ENCODE peak calls at places on chromosomes 6 and 20, in four cellular contexts. Y is IMR-90, O is SK-N-SH, F is K562. Z is an unnamed sample.

GRCh38 chr6:128367437-128367836 is 153.0 kb downstream of the PTPRK start:
- DNase-seq in F (no peak), O (no peak), Y (no peak), Z (no peak)

GRCh38 chr6:119591235-119591634 is 241.7 kb upstream of the MAN1A1 start:
- DNase-seq in Y (no peak), O (no peak), F (no peak), Z (no peak)

GRCh38 chr6:165573671-165574070 is 89.4 kb downstream of the PDE10A start:
- DNase-seq in Y (peak; percentile 92), O (peak; percentile 49), F (no peak), Z (no peak)

GRCh38 chr6:84645563-84646266 is 118.7 kb downstream of the TBX18 start:
- DNase-seq in O (no peak), F (no peak), Y (peak; percentile 73), Z (no peak)

GRCh38 chr20:51211191-51211590 is 188.3 kb upstream of the KCNG1 start:
- DNase-seq in F (no peak), Y (no peak), O (no peak), Z (no peak)

GRCh38 chr6:167590193-167590592 is 236.5 kb upstream of the AFDN start:
- DNase-seq in O (no peak), Y (no peak), F (no peak), Z (no peak)

GRCh38 chr6:55469829-55470438 is 109.1 kb downstream of the HMGCLL1 start:
- DNase-seq in F (no peak), Y (no peak), O (peak; percentile 0), Z (no peak)

GRCh38 chr20:17660667-17661066 is 21.4 kb downstream of the RRBP1 start:
- DNase-seq in O (no peak), F (no peak), Y (no peak), Z (no peak)

GRCh38 chr6:29294499-29294914 is 7.0 kb upstream of the OR14J1 start:
- DNase-seq in Y (no peak), O (no peak), F (no peak), Z (no peak)

GRCh38 chr20:61909028-61909427 is 156.7 kb downstream of the TAF4 start:
- DNase-seq in O (no peak), Y (no peak), F (no peak), Z (no peak)

GRCh38 chr6:71544028-71544427 is 255.4 kb downstream of the OGFRL1 start:
- DNase-seq in Y (peak; percentile 48), O (no peak), F (no peak), Z (no peak)

GRCh38 chr20:62175711-62176110 is 7.1 kb upstream of the MTG2 start:
- DNase-seq in O (no peak), F (no peak), Y (no peak), Z (no peak)

GRCh38 chr6:46954819-46955520 is 33.2 kb upstream of the ADGRF5 start:
- DNase-seq in O (no peak), F (no peak), Y (no peak), Z (no peak)

GRCh38 chr6:99346595-99346994 is 2.9 kb downstream of the FAXC start:
- DNase-seq in Y (no peak), F (no peak), O (no peak), Z (no peak)

GRCh38 chr6:99344289-99344688 is 5.2 kb downstream of the FAXC start:
- DNase-seq in Y (peak; percentile 60), F (no peak), O (no peak), Z (peak; percentile 9)

GRCh38 chr6:99345164-99345563 is 4.3 kb downstream of the FAXC start:
- DNase-seq in Y (no peak), F (no peak), O (no peak), Z (no peak)

GRCh38 chr6:99338188-99338587 is 11.3 kb downstream of the FAXC start:
- DNase-seq in Y (no peak), O (no peak), F (no peak), Z (no peak)

DNA sequence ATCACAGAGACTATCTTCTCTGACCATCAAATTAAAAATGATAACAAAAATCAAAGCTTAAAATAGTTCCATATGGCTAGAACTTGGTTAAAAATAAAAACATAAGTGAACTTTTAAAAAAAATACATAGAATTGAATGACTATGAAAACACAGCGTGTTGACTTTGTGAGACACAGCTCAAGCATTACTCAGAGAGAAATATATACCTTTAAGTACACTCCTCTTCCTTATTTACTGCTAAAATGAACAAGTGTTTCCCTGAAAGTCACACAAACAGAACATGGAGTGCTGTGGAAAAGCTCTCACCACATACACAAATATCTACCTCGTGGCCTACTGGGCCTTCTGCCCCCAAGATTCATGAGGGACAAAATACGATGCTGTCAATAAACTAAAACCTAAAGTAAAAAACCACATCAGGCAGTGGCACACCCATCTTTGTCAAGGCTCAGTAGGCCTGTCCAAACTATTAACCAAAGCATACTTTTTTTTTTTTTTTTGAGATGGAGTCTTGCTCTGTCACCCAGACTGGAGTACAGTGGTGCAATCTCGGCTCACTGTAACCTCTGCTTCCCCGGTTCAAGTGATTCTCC is 7.5 kb downstream of the FAXC start:
- DNase-seq in F (no peak), O (no peak), Y (no peak), Z (no peak)
- TF ChIP-seq MXI1 in F (no peak), O (no peak), Y (no peak), Z (no peak)

GRCh38 chr20:40230486-40230885 is 458.6 kb downstream of the MAFB start:
- DNase-seq in Y (no peak), F (no peak), O (no peak), Z (no peak)
- TF ChIP-seq MXI1 in Y (no peak), F (no peak), O (no peak), Z (no peak)

GRCh38 chr6:142192343-142192742 is 45.3 kb downstream of the VTA1 start:
- DNase-seq in Y (no peak), O (no peak), F (no peak), Z (no peak)

GRCh38 chr6:142184332-142184731 is 37.3 kb downstream of the VTA1 start:
- DNase-seq in O (no peak), Y (no peak), F (no peak), Z (no peak)

DNA sequence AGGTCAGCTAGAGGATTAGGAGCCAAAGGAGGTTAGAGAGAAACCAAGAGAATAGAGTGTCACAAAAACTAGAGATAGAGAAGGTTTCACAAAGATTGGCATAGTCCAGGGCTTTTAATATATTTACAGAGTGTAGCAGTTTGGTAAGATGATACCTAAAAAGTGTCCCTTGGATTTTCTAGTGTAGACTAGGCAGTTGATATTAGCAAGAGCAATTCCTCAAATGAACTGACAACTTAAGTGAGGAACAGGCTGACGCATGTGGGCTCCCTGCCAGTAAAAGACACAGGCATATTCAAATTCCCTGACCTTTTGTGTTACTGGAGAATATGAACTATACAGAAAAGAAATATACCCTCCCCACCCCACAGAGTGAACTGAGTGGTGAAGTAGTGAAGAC is 40.1 kb downstream of the VTA1 start:
- DNase-seq in Y (peak; percentile 77), F (no peak), O (no peak), Z (no peak)
- TF ChIP-seq MXI1 in Y (no peak), F (no peak), O (no peak), Z (no peak)

GRCh38 chr20:50039706-50040431 is 57.1 kb downstream of the SNAI1 start:
- DNase-seq in F (no peak), O (peak; percentile 72), Y (no peak), Z (no peak)

GRCh38 chr20:50038574-50038991 is 55.8 kb downstream of the SNAI1 start:
- DNase-seq in F (no peak), O (no peak), Y (no peak), Z (peak; percentile 77)

GRCh38 chr20:50042370-50043313 is 59.9 kb downstream of the SNAI1 start:
- DNase-seq in F (no peak), Y (no peak), O (no peak), Z (no peak)

GRCh38 chr20:50041238-50041915 is 58.6 kb downstream of the SNAI1 start:
- DNase-seq in Y (no peak), F (no peak), O (no peak), Z (no peak)

DNA sequence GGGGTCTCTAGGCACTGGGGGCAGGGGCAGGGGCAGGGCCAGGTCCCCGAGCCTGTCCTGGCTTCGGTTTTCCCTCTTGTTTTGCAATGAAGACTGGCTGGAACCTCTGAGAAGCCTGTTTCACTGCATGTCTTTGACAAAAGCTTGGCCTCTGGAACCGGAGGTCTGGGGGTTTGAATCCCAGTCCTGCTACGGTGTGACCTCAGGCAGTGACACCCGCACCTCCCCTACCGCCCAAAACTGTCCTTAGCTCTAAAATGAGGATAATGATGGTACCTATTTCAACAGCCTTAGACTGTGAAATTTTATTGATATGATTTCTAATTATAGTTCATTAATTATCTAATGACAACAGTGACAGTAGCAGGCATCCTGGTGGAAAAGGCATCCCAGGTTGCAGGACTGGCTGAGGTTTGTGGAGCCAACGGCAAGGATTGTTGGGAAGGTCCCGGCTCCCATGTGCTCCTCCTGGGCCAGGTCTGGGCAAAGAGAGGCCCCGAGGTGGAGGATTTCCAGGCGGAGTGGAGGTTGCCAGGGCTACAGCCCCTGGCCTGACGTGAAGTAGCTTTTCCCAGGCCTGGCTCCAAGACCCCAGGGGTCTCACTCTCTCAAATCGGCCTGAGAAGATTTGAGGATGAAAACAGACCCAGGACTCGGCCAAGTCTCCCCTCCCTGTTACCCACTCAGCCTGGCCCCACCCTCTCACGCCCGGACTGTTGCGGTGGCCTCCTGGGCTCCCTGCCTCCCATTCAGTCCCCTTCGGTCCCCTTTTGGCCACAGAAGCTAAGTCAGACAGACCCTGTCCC is 57.9 kb downstream of the SNAI1 start:
- DNase-seq in F (no peak), Y (no peak), O (no peak), Z (no peak)
- TF ChIP-seq MXI1 in F (no peak), Y (no peak), O (no peak), Z (no peak)

GRCh38 chr20:36344517-36345132 is 38.5 kb downstream of the DLGAP4 start:
- DNase-seq in O (no peak), Y (peak; percentile 42), F (peak; percentile 79), Z (peak; percentile 59)
- TF ChIP-seq MXI1 in O (no peak), Y (no peak), F (no peak), Z (peak; percentile 41)

DNA sequence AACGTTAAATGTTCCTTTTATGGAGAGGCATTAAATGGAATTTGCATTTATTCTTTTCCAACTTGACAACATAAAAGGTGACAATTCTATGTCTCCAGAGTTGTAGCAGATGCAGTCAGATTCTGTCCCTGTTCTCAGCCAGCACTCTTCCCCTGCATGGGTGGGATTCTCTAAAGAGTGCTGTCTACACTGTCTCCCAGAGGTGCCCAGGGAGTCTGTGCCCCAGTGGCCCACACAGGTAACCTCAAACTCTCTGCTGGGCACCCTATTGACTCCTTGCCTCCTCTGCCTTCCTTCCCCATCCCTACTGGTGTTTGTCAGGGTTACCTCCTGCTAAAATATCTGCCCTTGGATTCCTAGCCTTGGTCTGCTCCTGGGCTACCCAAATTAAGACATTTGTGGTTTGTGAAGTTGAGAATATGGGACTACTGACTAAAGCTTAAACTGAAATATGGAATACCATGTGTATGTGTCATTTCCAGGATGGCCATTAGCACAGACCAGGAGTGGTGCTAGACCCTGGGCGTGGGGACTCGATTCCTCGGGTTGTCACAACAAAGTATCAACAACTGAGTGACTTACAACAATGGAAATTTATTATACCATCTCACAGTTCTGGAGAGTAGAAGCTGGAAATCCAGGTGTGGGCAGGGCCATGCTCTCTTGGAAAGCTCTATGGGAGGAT is 284.8 kb downstream of the CDH26 start:
- DNase-seq in O (no peak), Y (peak; percentile 35), F (no peak), Z (no peak)
- TF ChIP-seq MXI1 in O (no peak), Y (no peak), F (no peak), Z (no peak)